ENCODE peak calls at places on chromosomes 2 and 18, in six cellular contexts. M is GM12864, K is cardiac muscle cell, R is BE2C, I is MM.1S, D is astrocyte of the spinal cord. E is an unnamed sample.

GRCh38 chr2:88452151-88452851 is at the start of gene FOXI3:
- DNase-seq in M (no peak), K (no peak), R (no peak), D (no peak), I (peak), E (no peak)

GRCh38 chr18:58645398-58645797 is 16.5 kb upstream of the ALPK2 start:
- DNase-seq in R (no peak), I (no peak), D (peak), K (peak), M (no peak), E (no peak)

GRCh38 chr2:104844813-104845551 is 8.9 kb upstream of the POU3F3 start:
- DNase-seq in R (no peak), K (no peak), D (peak), M (no peak), I (no peak), E (no peak)

GRCh38 chr2:20356042-20356441 is 5.4 kb upstream of the PUM2 start:
- DNase-seq in R (no peak), M (no peak), K (peak), D (peak), I (no peak), E (no peak)

GRCh38 chr2:226687641-226688253 is 111.9 kb downstream of the IRS1 start:
- DNase-seq in D (no peak), M (no peak), K (no peak), I (no peak), R (no peak), E (no peak)

GRCh38 chr2:217993055-217993645 is 9.6 kb downstream of the TNS1 start:
- DNase-seq in K (peak), I (no peak), R (no peak), M (no peak), D (peak), E (no peak)

GRCh38 chr2:12057436-12058166 is 311.2 kb downstream of the LPIN1 start:
- DNase-seq in M (no peak), R (no peak), I (no peak), K (no peak), D (peak), E (no peak)

GRCh38 chr2:72210470-72210869 is 62.8 kb upstream of the CYP26B1 start:
- DNase-seq in K (no peak), R (no peak), D (no peak), M (no peak), I (no peak), E (no peak)

GRCh38 chr2:27772804-27773203 is 1.3 kb downstream of the MRPL33 start:
- DNase-seq in M (no peak), K (no peak), D (no peak), R (no peak), I (no peak), E (no peak)

GRCh38 chr2:67838205-67838604 is 224.6 kb downstream of the C1D start:
- DNase-seq in R (no peak), I (no peak), K (no peak), M (no peak), D (no peak), E (no peak)

GRCh38 chr2:96868555-96869280 is 1.2 kb downstream of the SEMA4C start:
- DNase-seq in D (peak), R (peak), I (peak), M (peak), K (peak), E (peak)

GRCh38 chr18:12264854-12265253 is 10.7 kb downstream of the CIDEA start:
- DNase-seq in I (no peak), D (no peak), M (no peak), K (no peak), R (no peak), E (no peak)

GRCh38 chr2:205708231-205708631 is 25.9 kb downstream of the NRP2 start:
- DNase-seq in I (no peak), K (peak), M (no peak), R (no peak), D (peak), E (no peak)

GRCh38 chr2:134217924-134218323 is 35.9 kb upstream of the MGAT5 start:
- DNase-seq in I (no peak), K (peak), M (no peak), R (no peak), D (no peak), E (no peak)

GRCh38 chr2:26776195-26776594 is 9.7 kb upstream of the CENPA start:
- DNase-seq in M (no peak), K (no peak), D (no peak), R (no peak), I (no peak), E (no peak)

GRCh38 chr2:72155151-72155550 is 7.5 kb upstream of the CYP26B1 start:
- DNase-seq in M (no peak), D (no peak), I (no peak), R (no peak), K (no peak), E (no peak)

GRCh38 chr18:61896767-61897166 is 4.0 kb upstream of the RNF152 start:
- DNase-seq in M (no peak), R (no peak), D (peak), K (peak), I (no peak), E (no peak)

GRCh38 chr2:209556354-209556961 is 132.6 kb downstream of the MAP2 start:
- DNase-seq in M (peak), D (peak), K (peak), R (peak), I (peak), E (no peak)

GRCh38 chr18:59686260-59686659 is 11.0 kb downstream of the CCBE1 start:
- DNase-seq in R (no peak), I (no peak), D (no peak), M (no peak), K (no peak), E (no peak)

GRCh38 chr18:70420151-70420898 is 131.5 kb downstream of the SOCS6 start:
- DNase-seq in R (no peak), K (peak), D (peak), I (no peak), M (no peak), E (no peak)

GRCh38 chr18:46276736-46277135 is 172.6 kb downstream of the HAUS1 start:
- DNase-seq in D (no peak), I (no peak), K (no peak), R (no peak), M (no peak), E (no peak)

GRCh38 chr2:67322361-67323001 is 74.7 kb upstream of the ETAA1 start:
- DNase-seq in M (no peak), K (peak), I (peak), R (peak), D (peak), E (no peak)

GRCh38 chr2:181123798-181124217 is 143.4 kb downstream of the UBE2E3 start:
- DNase-seq in D (peak), I (peak), M (peak), R (no peak), K (peak), E (peak)

GRCh38 chr18:8990276-8991031 is 112.0 kb upstream of the NDUFV2 start:
- DNase-seq in D (peak), M (no peak), I (no peak), K (no peak), R (no peak), E (no peak)

GRCh38 chr2:11746376-11746806 is at the start of gene LPIN1:
- DNase-seq in D (peak), M (no peak), R (peak), K (peak), I (peak), E (peak)

GRCh38 chr18:46759885-46760284 is 3.0 kb upstream of the ST8SIA5 start:
- DNase-seq in D (no peak), K (no peak), R (no peak), I (no peak), M (no peak), E (no peak)

GRCh38 chr2:68653538-68653982 is 10.2 kb downstream of the PROKR1 start:
- DNase-seq in I (no peak), M (no peak), K (peak), R (no peak), D (peak), E (no peak)

GRCh38 chr2:183037281-183037659 is 987 bp downstream of the NCKAP1 start:
- DNase-seq in D (peak), I (no peak), K (peak), R (no peak), M (no peak), E (no peak)

GRCh38 chr2:146634256-146635068 is 1210.4 kb upstream of the ACVR2A start:
- DNase-seq in I (no peak), M (no peak), K (peak), D (peak), R (no peak), E (no peak)

GRCh38 chr18:62354171-62354570 is 29.1 kb downstream of the TNFRSF11A start:
- DNase-seq in D (no peak), I (no peak), M (no peak), K (no peak), R (no peak), E (no peak)

GRCh38 chr2:148718039-148718438 is 73.5 kb downstream of the EPC2 start:
- DNase-seq in D (no peak), M (no peak), R (no peak), I (no peak), K (no peak), E (no peak)

GRCh38 chr2:2751715-2752315 is 420.7 kb upstream of the MYT1L start:
- DNase-seq in M (no peak), K (no peak), D (no peak), R (no peak), I (no peak), E (no peak)

GRCh38 chr2:162607915-162608314 is 230.7 kb downstream of the KCNH7 start:
- DNase-seq in I (no peak), R (no peak), K (no peak), D (no peak), M (no peak), E (no peak)

GRCh38 chr2:11564864-11565567 is 31.2 kb downstream of the GREB1 start:
- DNase-seq in K (no peak), M (no peak), I (no peak), D (no peak), R (no peak), E (no peak)

GRCh38 chr2:200003444-200003843 is 48.1 kb downstream of the MAIP1 start:
- DNase-seq in I (no peak), K (peak), R (no peak), D (peak), M (no peak), E (no peak)

GRCh38 chr2:69565431-69565839 is 78.1 kb downstream of the AAK1 start:
- DNase-seq in D (no peak), R (peak), M (no peak), K (peak), I (peak), E (peak)

GRCh38 chr2:182368446-182368845 is 58.4 kb downstream of the PDE1A start:
- DNase-seq in M (no peak), K (peak), I (no peak), R (no peak), D (peak), E (no peak)

GRCh38 chr2:12287220-12287751 is 429.4 kb upstream of the TRIB2 start:
- DNase-seq in K (peak), M (no peak), I (no peak), D (no peak), R (no peak), E (no peak)

GRCh38 chr2:166882851-166883250 is 5.4 kb upstream of the XIRP2 start:
- DNase-seq in M (no peak), K (no peak), R (no peak), I (no peak), D (no peak), E (no peak)

GRCh38 chr2:207511851-207512250 is 17.9 kb upstream of the CREB1 start:
- DNase-seq in I (no peak), K (no peak), D (no peak), R (no peak), M (no peak), E (no peak)

GRCh38 chr2:207514451-207514850 is 15.3 kb upstream of the CREB1 start:
- DNase-seq in I (no peak), R (no peak), M (no peak), D (no peak), K (no peak), E (no peak)

GRCh38 chr2:207515671-207516070 is 14.1 kb upstream of the CREB1 start:
- DNase-seq in I (no peak), D (no peak), K (no peak), R (no peak), M (no peak), E (no peak)

GRCh38 chr2:207512356-207512755 is 17.4 kb upstream of the CREB1 start:
- DNase-seq in I (no peak), K (no peak), D (no peak), M (no peak), R (no peak), E (no peak)

DNA sequence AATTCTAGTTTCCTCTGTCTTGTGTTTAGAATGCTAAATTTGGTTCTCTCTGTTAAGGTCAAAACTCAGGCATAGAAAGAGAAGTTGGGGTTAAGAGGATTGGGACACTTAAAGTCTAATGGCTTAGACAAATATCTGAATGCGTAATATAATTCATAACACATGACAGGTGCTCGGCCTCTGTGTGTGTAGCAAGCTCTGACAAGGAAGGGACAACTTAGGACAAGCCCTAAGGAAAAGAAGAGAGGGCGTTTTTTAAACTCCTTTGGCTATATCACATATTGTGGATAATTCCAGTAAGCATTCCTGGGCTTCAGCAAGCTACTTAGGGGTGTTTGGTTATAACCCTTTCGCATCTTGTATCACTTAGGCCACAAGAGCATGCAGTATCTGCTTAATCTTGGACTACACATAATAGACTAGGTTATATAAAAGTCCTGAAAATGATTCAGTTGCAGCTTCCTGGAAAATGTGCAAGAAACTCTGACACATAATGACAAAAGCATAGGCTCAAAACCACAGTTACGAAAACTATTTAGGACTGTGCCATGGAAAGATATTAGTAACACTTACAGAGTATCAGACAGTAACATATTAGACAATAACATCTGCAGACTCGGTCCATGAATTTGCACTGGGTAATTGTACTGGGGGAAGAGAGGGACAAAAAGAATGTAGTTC is 16.0 kb upstream of the CREB1 start:
- DNase-seq in M (no peak), R (no peak), D (peak), I (no peak), K (peak), E (no peak)
- H3K4me3 ChIP-seq in M (no peak), R (no peak), D (no peak), I (no peak), K (no peak), E (no peak)

DNA sequence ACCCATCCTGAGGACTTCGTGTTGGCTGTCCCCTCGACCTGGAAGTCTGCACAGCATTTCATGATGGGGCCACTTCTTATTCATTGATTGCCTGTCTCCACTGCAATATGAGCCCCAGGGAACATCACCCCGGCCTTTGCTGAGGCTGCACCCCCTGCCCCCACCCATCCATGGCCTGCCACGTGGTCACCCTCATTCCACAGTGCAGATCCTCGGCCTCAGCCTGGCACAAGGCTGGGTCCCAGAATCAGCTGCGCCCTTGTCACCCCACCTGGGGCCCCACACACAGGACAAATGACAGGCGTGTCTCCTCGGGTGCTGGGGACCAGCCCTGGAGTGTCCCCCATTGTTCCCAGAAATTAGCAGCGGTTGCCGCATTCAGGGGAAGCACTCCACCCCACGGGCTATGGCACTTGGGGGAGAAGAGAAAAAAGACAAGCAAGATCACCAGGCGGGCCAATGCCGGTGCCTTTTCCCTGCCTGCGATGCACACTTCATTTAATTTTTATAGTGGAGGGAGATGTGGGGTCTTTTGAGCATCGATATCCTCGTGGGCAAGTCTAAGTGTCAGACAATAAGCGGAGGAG is 157.4 kb downstream of the INHBB start:
- DNase-seq in I (no peak), M (no peak), K (no peak), D (no peak), R (no peak), E (no peak)
- H3K4me3 ChIP-seq in I (no peak), M (no peak), K (no peak), D (no peak), R (no peak), E (no peak)

GRCh38 chr2:207472343-207473202 is 57.2 kb upstream of the CREB1 start:
- DNase-seq in D (no peak), I (no peak), M (no peak), R (no peak), K (no peak), E (no peak)
- H3K4me3 ChIP-seq in D (no peak), I (no peak), M (no peak), R (no peak), K (no peak), E (no peak)

GRCh38 chr2:135812907-135813511 is 24.0 kb downstream of the LCT start:
- DNase-seq in I (no peak), K (no peak), M (no peak), D (no peak), R (no peak), E (no peak)
- H3K4me3 ChIP-seq in I (no peak), K (no peak), M (no peak), D (no peak), R (no peak), E (no peak)

DNA sequence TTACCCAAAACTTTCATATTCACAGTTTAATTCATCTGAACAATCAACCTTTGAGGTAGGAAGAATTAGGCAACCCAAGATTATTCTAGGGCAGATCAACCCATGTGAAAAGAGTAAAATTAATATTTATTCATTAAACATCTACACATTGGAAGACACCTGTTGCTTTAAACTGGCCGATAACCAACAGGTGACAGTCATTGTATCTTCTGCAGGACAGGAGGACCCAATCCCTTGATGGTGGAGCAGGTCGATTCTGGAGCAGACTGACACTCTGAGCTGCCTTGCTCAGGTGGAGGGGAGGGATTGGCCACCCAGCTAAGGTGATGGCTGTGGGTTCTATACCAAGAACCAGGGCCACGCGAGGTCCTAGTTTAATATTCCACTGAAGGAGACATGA is 230.3 kb downstream of the OSR1 start:
- DNase-seq in I (no peak), R (no peak), D (no peak), K (no peak), M (no peak), E (no peak)
- H3K4me3 ChIP-seq in I (no peak), R (no peak), D (no peak), K (no peak), M (no peak), E (no peak)

GRCh38 chr2:188291142-188291616 is 495 bp upstream of the GULP1 start:
- DNase-seq in M (no peak), D (peak), I (no peak), K (peak), R (peak), E (no peak)
- H3K4me3 ChIP-seq in M (no peak), D (peak), I (peak), K (peak), R (peak), E (no peak)

DNA sequence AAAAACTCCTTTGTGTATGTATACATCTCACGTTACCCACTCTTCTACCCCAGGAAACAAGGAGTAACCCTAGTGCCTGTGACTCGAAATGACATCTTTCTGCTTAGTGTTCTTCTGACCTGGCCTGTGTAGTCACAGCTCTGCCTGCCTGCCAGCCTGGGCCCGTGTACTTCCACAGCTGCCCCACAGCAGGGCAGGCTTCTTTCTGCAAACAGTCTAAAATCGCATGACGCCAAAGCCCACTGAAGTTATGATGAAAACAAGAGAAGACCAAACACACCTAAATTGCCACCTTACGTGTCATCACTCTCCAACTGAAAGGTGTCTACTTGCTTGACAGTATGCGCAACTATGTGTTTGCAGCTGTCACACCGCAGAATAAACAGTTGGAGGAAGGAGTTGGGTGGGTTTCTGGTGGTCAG is 1.5 kb downstream of the GAREM1 start:
- DNase-seq in K (peak), I (peak), M (no peak), D (peak), R (no peak), E (no peak)
- H3K4me3 ChIP-seq in K (peak), I (peak), M (no peak), D (peak), R (no peak), E (no peak)